ENCODE peak calls at places on chromosomes 4 and X, in seven cellular contexts. F, C, Z, O, P, B and T are unnamed samples.
A peak's percentile ranks its signal among the peaks of the same experiment; 100 is the strongest.

GRCh38 chr4:133969202-133969873 is 232.3 kb downstream of the PABPC4L start:
- DNase-seq in Z (no peak), F (no peak), P (peak; percentile 1), O (peak; percentile 7), C (no peak), B (no peak), T (no peak)

GRCh38 chr4:119118397-119118796 is 17.2 kb upstream of the MYOZ2 start:
- DNase-seq in P (no peak), F (no peak), O (no peak), B (no peak), Z (no peak), C (no peak), T (no peak)

GRCh38 chrX:47176101-47176740 is 17.4 kb upstream of the UBA1 start:
- DNase-seq in C (no peak), F (no peak), Z (no peak), B (peak; percentile 4), P (no peak), O (no peak), T (no peak)

GRCh38 chrX:140949231-140949630 is 53.2 kb upstream of the SPANXB1 start:
- DNase-seq in P (no peak), F (no peak), O (no peak), B (no peak), C (no peak), Z (no peak), T (no peak)

GRCh38 chrX:77900688-77901087 is 1.4 kb downstream of the COX7B start:
- DNase-seq in O (no peak), C (no peak), B (no peak), F (no peak), P (no peak), Z (no peak), T (no peak)

GRCh38 chr4:952881-953573 is 20.3 kb downstream of the DGKQ start:
- DNase-seq in B (no peak), Z (no peak), O (no peak), P (no peak), F (peak; percentile 12), C (no peak), T (no peak)

GRCh38 chr4:155704841-155705404 is 38.3 kb downstream of the GUCY1A1 start:
- DNase-seq in F (no peak), O (no peak), B (no peak), Z (no peak), P (no peak), C (no peak), T (no peak)

GRCh38 chr4:40629401-40630334 is at the start of gene RBM47:
- DNase-seq in B (peak; percentile 89), Z (no peak), O (peak; percentile 8), F (peak; percentile 65), P (peak; percentile 76), C (peak; percentile 89), T (peak; percentile 33)

GRCh38 chr4:54392459-54392858 is 163.4 kb downstream of the PDGFRA start:
- DNase-seq in C (no peak), Z (no peak), P (no peak), B (no peak), O (no peak), F (no peak), T (no peak)

GRCh38 chr4:73978886-73979285 is 2.9 kb downstream of the PF4 start:
- DNase-seq in C (no peak), Z (no peak), P (peak; percentile 45), F (no peak), B (no peak), O (peak; percentile 20), T (no peak)

GRCh38 chr4:87257523-87257922 is 37.1 kb upstream of the KLHL8 start:
- DNase-seq in P (no peak), O (no peak), B (no peak), Z (no peak), C (no peak), F (no peak), T (no peak)

GRCh38 chr4:139015269-139015947 is at the start of gene NOCT:
- DNase-seq in C (peak; percentile 92), F (peak; percentile 86), Z (peak; percentile 96), O (peak; percentile 92), B (peak; percentile 93), P (peak; percentile 91), T (peak; percentile 71)

GRCh38 chr4:89661490-89661889 is 175.5 kb downstream of the SNCA start:
- DNase-seq in B (no peak), O (no peak), F (no peak), P (no peak), C (no peak), Z (no peak), T (no peak)

GRCh38 chrX:1727531-1728027 is 112.7 kb downstream of the ASMT start:
- DNase-seq in Z (no peak), F (no peak), O (no peak), P (peak; percentile 87), B (no peak), C (no peak), T (no peak)

GRCh38 chr4:761086-761485 is 55.5 kb downstream of the PCGF3 start:
- DNase-seq in O (no peak), F (no peak), C (no peak), P (no peak), Z (no peak), B (no peak), T (no peak)

GRCh38 chrX:77446840-77447239 is 349 bp upstream of the FGF16 start:
- DNase-seq in P (no peak), Z (no peak), C (no peak), O (no peak), F (no peak), B (no peak), T (no peak)

GRCh38 chrX:63751481-63751880 is 33.5 kb downstream of the ARHGEF9 start:
- DNase-seq in F (no peak), P (no peak), Z (no peak), O (no peak), B (no peak), C (no peak), T (no peak)

GRCh38 chrX:8731579-8732395 is at the start of gene ANOS1:
- DNase-seq in Z (no peak), C (no peak), O (no peak), P (peak; percentile 13), B (no peak), F (peak; percentile 62), T (peak; percentile 17)

GRCh38 chrX:94676285-94676684 is 1002.3 kb downstream of the FAM133A start:
- DNase-seq in B (no peak), O (no peak), C (no peak), P (no peak), F (no peak), Z (no peak), T (no peak)

GRCh38 chr4:151553874-151554273 is 144.9 kb downstream of the FHIP1A start:
- DNase-seq in P (no peak), Z (no peak), B (no peak), O (no peak), C (peak; percentile 82), F (no peak), T (no peak)

GRCh38 chrX:31266172-31267076 is 194.6 kb upstream of the FTHL17 start:
- DNase-seq in C (peak; percentile 59), O (peak; percentile 42), Z (no peak), P (no peak), B (peak; percentile 75), F (peak; percentile 63), T (no peak)

GRCh38 chr4:147479376-147479775 is 1.5 kb upstream of the EDNRA start:
- DNase-seq in F (no peak), Z (no peak), P (no peak), B (no peak), O (no peak), C (no peak), T (no peak)

GRCh38 chr4:46946914-46947313 is 37.9 kb upstream of the COX7B2 start:
- DNase-seq in B (no peak), C (no peak), O (no peak), F (no peak), P (peak; percentile 5), Z (no peak), T (no peak)
- TF ChIP-seq EP300 in B (no peak), C (no peak), O (no peak), F (no peak), P (no peak), Z (no peak), T (no peak)

GRCh38 chr4:18938343-18939109 is 917.0 kb upstream of the LCORL start:
- DNase-seq in O (no peak), C (no peak), B (no peak), P (no peak), Z (no peak), F (no peak), T (no peak)
- TF ChIP-seq EP300 in O (no peak), C (no peak), B (no peak), P (no peak), Z (no peak), F (no peak), T (no peak)

GRCh38 chr4:11900277-11900676 is 471.6 kb upstream of the HS3ST1 start:
- DNase-seq in C (no peak), P (no peak), O (no peak), F (no peak), B (no peak), Z (no peak), T (no peak)

GRCh38 chr4:11908712-11909111 is 480.0 kb upstream of the HS3ST1 start:
- DNase-seq in O (no peak), B (no peak), P (no peak), C (no peak), Z (no peak), F (no peak), T (no peak)

GRCh38 chr4:11904991-11905760 is 476.5 kb upstream of the HS3ST1 start:
- DNase-seq in B (no peak), O (no peak), F (no peak), P (no peak), Z (no peak), C (no peak), T (no peak)

GRCh38 chr4:11908205-11908604 is 479.5 kb upstream of the HS3ST1 start:
- DNase-seq in B (no peak), P (no peak), Z (no peak), O (no peak), F (no peak), C (no peak), T (no peak)

GRCh38 chr4:11904117-11904535 is 475.4 kb upstream of the HS3ST1 start:
- DNase-seq in P (peak; percentile 0), C (peak; percentile 24), O (no peak), B (no peak), Z (no peak), F (peak; percentile 35), T (no peak)
- TF ChIP-seq EP300 in P (no peak), C (no peak), O (no peak), B (no peak), Z (no peak), F (no peak), T (no peak)

DNA sequence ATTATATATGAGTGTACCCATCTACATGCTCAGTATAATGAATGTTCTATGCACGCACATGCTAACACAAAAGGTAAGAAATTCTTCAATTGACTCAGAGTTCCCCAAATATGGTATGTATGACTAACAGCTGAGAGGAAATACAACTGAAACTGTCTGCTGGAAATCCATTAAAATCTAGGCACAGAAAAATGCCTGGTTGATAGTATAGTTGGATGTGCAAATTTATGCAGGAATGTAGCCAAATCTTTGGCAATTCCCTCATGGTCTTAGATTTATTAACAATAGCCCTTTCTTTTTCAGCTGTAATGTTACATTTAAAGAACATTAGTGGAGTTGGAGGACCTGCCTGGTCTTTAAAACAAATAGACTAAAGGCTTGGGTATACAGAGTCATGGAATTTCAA is 5.5 kb downstream of the CAMK2D start:
- DNase-seq in P (no peak), F (no peak), B (no peak), O (no peak), Z (no peak), C (no peak), T (no peak)
- TF ChIP-seq EP300 in P (no peak), F (no peak), B (no peak), O (no peak), Z (no peak), C (no peak), T (no peak)

GRCh38 chr4:4640692-4641091 is 98.8 kb upstream of the STX18 start:
- DNase-seq in B (no peak), F (no peak), C (no peak), Z (no peak), P (no peak), O (no peak), T (no peak)
- TF ChIP-seq EP300 in B (no peak), F (no peak), C (no peak), Z (no peak), P (no peak), O (no peak), T (no peak)